ENCODE peak calls at places on chromosomes 16 and 17, in nine cellular contexts. U is stimulated activated CD8-positive, alpha-beta memory T cell treated with anti-CD3 and anti-CD28 coated beads, Interleukin-7, amount 100 ng/mL, for 1 hour; V is T-helper 2 cell; Y is GM12878; G is EL; M is activated T-cell treated with anti-CD3 and anti-CD28 coated beads for 24 hours; D is GM03348; Z is fibroblast of pulmonary artery; Q is left kidney. K is an unnamed sample.

GRCh38 chr17:55587608-55588139 is 76.4 kb upstream of the SMIM36 start:
- DNase-seq in D (no peak), Q (peak; percentile 62), Z (peak; percentile 61), G (no peak), Y (no peak), M (no peak), V (no peak), U (no peak), K (no peak)

GRCh38 chr17:22300177-22300576 is 607.9 kb downstream of the KCNJ18 start:
- DNase-seq in Y (no peak), U (no peak), D (no peak), Q (no peak), V (no peak), M (no peak), G (no peak), Z (no peak), K (no peak)

GRCh38 chr17:226773-227580 is 45.5 kb upstream of the DOC2B start:
- DNase-seq in M (no peak), D (no peak), Y (no peak), V (no peak), G (no peak), Q (peak; percentile 67), U (no peak), Z (no peak), K (no peak)

GRCh38 chr16:23567602-23568001 is 10.1 kb downstream of the UBFD1 start:
- DNase-seq in Q (no peak), Y (no peak), M (no peak), V (no peak), Z (no peak), U (no peak), D (no peak), G (no peak), K (no peak)

GRCh38 chr16:20942271-20942670 is 41.7 kb downstream of the LYRM1 start:
- DNase-seq in G (no peak), Y (no peak), Z (no peak), D (no peak), U (no peak), M (no peak), Q (no peak), V (no peak), K (no peak)

GRCh38 chr17:9766970-9767369 is 24.4 kb downstream of the DHRS7C start:
- DNase-seq in Z (no peak), M (no peak), D (no peak), Y (no peak), Q (no peak), U (no peak), V (no peak), G (no peak), K (no peak)

GRCh38 chr16:19858006-19858653 is 26.5 kb downstream of the GPRC5B start:
- DNase-seq in V (no peak), U (no peak), M (no peak), D (no peak), Y (no peak), Q (no peak), Z (peak; percentile 35), G (no peak), K (no peak)

GRCh38 chr17:66373944-66374817 is 71.8 kb downstream of the PRKCA start:
- DNase-seq in Z (no peak), D (no peak), Y (no peak), V (peak; percentile 95), G (peak; percentile 30), M (peak; percentile 40), U (peak; percentile 29), Q (peak; percentile 90), K (peak; percentile 7)

GRCh38 chr16:15996432-15997109 is 47.2 kb downstream of the ABCC1 start:
- DNase-seq in U (no peak), Z (peak; percentile 89), Q (peak; percentile 35), M (no peak), G (peak; percentile 97), D (peak; percentile 83), Y (no peak), V (no peak), K (no peak)

GRCh38 chr17:28112199-28112995 is 69.9 kb downstream of the NLK start:
- DNase-seq in Q (peak; percentile 48), M (no peak), Z (peak; percentile 53), V (no peak), U (no peak), G (peak; percentile 65), Y (no peak), D (peak; percentile 26), K (no peak)

GRCh38 chr17:72667096-72668063 is 425.1 kb downstream of the SLC39A11 start:
- DNase-seq in Q (no peak), V (no peak), G (no peak), Z (no peak), Y (no peak), U (no peak), M (no peak), D (no peak), K (no peak)

GRCh38 chr16:69566437-69567030 is 768 bp downstream of the NFAT5 start:
- DNase-seq in U (no peak), G (peak; percentile 82), Q (peak; percentile 80), M (peak; percentile 19), Y (no peak), Z (peak; percentile 71), D (peak; percentile 85), V (no peak), K (peak; percentile 23)

GRCh38 chr16:66619534-66620418 is 15.3 kb downstream of the CMTM3 start:
- DNase-seq in Q (peak; percentile 73), G (peak; percentile 76), D (peak; percentile 69), Z (peak; percentile 64), U (no peak), M (no peak), Y (no peak), V (no peak), K (no peak)

GRCh38 chr17:61379457-61380216 is 20.0 kb upstream of the TBX2 start:
- DNase-seq in Q (no peak), Z (no peak), V (no peak), Y (no peak), D (no peak), U (no peak), G (no peak), M (no peak), K (no peak)

GRCh38 chr16:22184615-22184968 is 21.5 kb upstream of the EEF2K start:
- DNase-seq in Y (no peak), M (no peak), Z (no peak), D (no peak), Q (no peak), V (no peak), G (no peak), U (no peak), K (no peak)

GRCh38 chr17:16439867-16440351 is 24.5 kb downstream of the TRPV2 start:
- DNase-seq in U (no peak), M (no peak), Y (no peak), Q (no peak), G (peak; percentile 36), Z (peak; percentile 49), V (peak; percentile 80), D (no peak), K (peak; percentile 12)

GRCh38 chr17:27807567-27808470 is 7.5 kb upstream of the NOS2 start:
- DNase-seq in M (peak; percentile 33), D (no peak), Q (no peak), V (peak; percentile 97), G (peak; percentile 13), U (peak; percentile 5), Y (peak; percentile 83), Z (no peak), K (peak; percentile 59)

GRCh38 chr17:43314582-43314981 is 80.8 kb upstream of the RNU2-1 start:
- DNase-seq in Y (no peak), U (no peak), G (no peak), V (peak; percentile 23), D (no peak), Q (peak; percentile 14), Z (no peak), M (no peak), K (no peak)

GRCh38 chr17:36591434-36592315 is at the start of gene DHRS11:
- DNase-seq in U (peak; percentile 61), M (peak; percentile 82), Y (no peak), D (peak; percentile 98), G (peak; percentile 84), Q (peak; percentile 92), V (peak; percentile 69), Z (peak; percentile 58), K (peak; percentile 58)

GRCh38 chr16:52837251-52837650 is 215.4 kb downstream of the CHD9NB start:
- DNase-seq in Y (no peak), Z (no peak), D (no peak), V (no peak), G (no peak), M (no peak), Q (no peak), U (no peak), K (no peak)

GRCh38 chr17:46894024-46894423 is 28.9 kb upstream of the GOSR2 start:
- DNase-seq in U (no peak), M (no peak), Z (no peak), V (no peak), Q (no peak), G (no peak), Y (no peak), D (no peak), K (no peak)

GRCh38 chr16:69756705-69757104 is 2.0 kb upstream of the NOB1 start:
- DNase-seq in Z (no peak), M (no peak), V (no peak), D (no peak), Q (no peak), Y (no peak), U (no peak), G (no peak), K (no peak)